ENCODE peak calls at places on chromosomes 13 and 19, in four cellular contexts. T is GM12878, Y is K562, O is IMR-90. I is an unnamed sample.

GRCh38 chr19:37218592-37218935 is 550 bp downstream of the ZNF383 start:
- DNase-seq in T (peak), Y (peak), O (peak), I (no peak)

GRCh38 chr19:588093-588742 is 1.5 kb upstream of the HCN2 start:
- DNase-seq in T (no peak), Y (peak), O (peak), I (peak)

GRCh38 chr19:34172661-34173144 is 399 bp downstream of the LSM14A start:
- DNase-seq in T (no peak), Y (no peak), O (no peak), I (no peak)

GRCh38 chr13:90121784-90122183 is 1225.7 kb upstream of the MIR17HG start:
- DNase-seq in T (no peak), Y (no peak), O (no peak), I (no peak)

GRCh38 chr19:1850809-1851544 is 2.7 kb upstream of the REXO1 start:
- DNase-seq in T (no peak), Y (peak), O (no peak), I (no peak)

GRCh38 chr13:106038752-106039151 is 496.7 kb downstream of the EFNB2 start:
- DNase-seq in T (no peak), Y (no peak), O (peak), I (no peak)

GRCh38 chr13:92317066-92317465 is 909.5 kb upstream of the GPC6 start:
- DNase-seq in T (no peak), Y (no peak), O (peak), I (no peak)

GRCh38 chr19:6590458-6591319 is at the start of gene CD70:
- DNase-seq in T (peak), Y (no peak), O (no peak), I (no peak)

GRCh38 chr13:78032132-78032531 is 113.5 kb upstream of the EDNRB start:
- DNase-seq in T (no peak), Y (no peak), O (no peak), I (peak)

GRCh38 chr13:101714195-101714594 is 261.7 kb downstream of the ITGBL1 start:
- DNase-seq in T (no peak), Y (no peak), O (no peak), I (no peak)

GRCh38 chr19:426725-427445 is 17.9 kb upstream of the C2CD4C start:
- DNase-seq in T (no peak), Y (no peak), O (no peak), I (no peak)

GRCh38 chr13:99665716-99666115 is 164.4 kb downstream of the TM9SF2 start:
- DNase-seq in T (no peak), Y (no peak), O (no peak), I (no peak)

GRCh38 chr13:26042781-26043180 is 9.0 kb downstream of the SHISA2 start:
- DNase-seq in T (no peak), Y (no peak), O (no peak), I (no peak)

GRCh38 chr19:1935484-1936208 is 5.3 kb upstream of the CSNK1G2 start:
- DNase-seq in T (no peak), Y (peak), O (peak), I (peak)

GRCh38 chr13:37074703-37075102 is 15.2 kb upstream of the SUPT20H start:
- DNase-seq in T (no peak), Y (no peak), O (peak), I (peak)

GRCh38 chr13:110907301-110907700 is 7.6 kb downstream of the ANKRD10 start:
- DNase-seq in T (no peak), Y (no peak), O (no peak), I (no peak)

GRCh38 chr13:110269509-110270185 is 37.3 kb downstream of the COL4A1 start:
- DNase-seq in T (no peak), Y (no peak), O (no peak), I (no peak)

GRCh38 chr13:112821340-112822055 is 131.7 kb downstream of the ATP11A start:
- DNase-seq in T (no peak), Y (no peak), O (peak), I (no peak)

GRCh38 chr13:109941221-109941620 is 154.8 kb upstream of the IRS2 start:
- DNase-seq in T (no peak), Y (no peak), O (no peak), I (no peak)

GRCh38 chr19:46630806-46631205 is 5.2 kb downstream of the GNG8 start:
- DNase-seq in T (no peak), Y (no peak), O (no peak), I (no peak)

GRCh38 chr13:101917833-101918755 is 465.6 kb downstream of the ITGBL1 start:
- DNase-seq in T (no peak), Y (no peak), O (no peak), I (no peak)

GRCh38 chr19:1062387-1063029 is 4.5 kb upstream of the ARHGAP45 start:
- DNase-seq in T (no peak), Y (no peak), O (no peak), I (no peak)

GRCh38 chr19:15354557-15355296 is 22.4 kb upstream of the BRD4 start:
- DNase-seq in T (no peak), Y (no peak), O (no peak), I (no peak)

GRCh38 chr13:26343816-26344215 is 89.9 kb downstream of the CDK8 start:
- DNase-seq in T (no peak), Y (peak), O (no peak), I (no peak)

GRCh38 chr13:72726721-72727416 is 560 bp downstream of the MZT1 start:
- DNase-seq in T (no peak), Y (peak), O (no peak), I (no peak)

GRCh38 chr19:6772866-6773322 is 386 bp downstream of the VAV1 start:
- DNase-seq in T (no peak), Y (no peak), O (no peak), I (no peak)

GRCh38 chr13:20709782-20710181 is 6.3 kb downstream of the IL17D start:
- DNase-seq in T (no peak), Y (no peak), O (no peak), I (no peak)

GRCh38 chr13:102878491-102878890 is 32.7 kb downstream of the ERCC5 start:
- DNase-seq in T (no peak), Y (no peak), O (peak), I (peak)

GRCh38 chr13:46211521-46212351 is at the start of gene LRRC63:
- DNase-seq in T (no peak), Y (peak), O (no peak), I (peak)

GRCh38 chr19:35395762-35396199 is 24.9 kb downstream of the GPR42 start:
- DNase-seq in T (no peak), Y (no peak), O (no peak), I (no peak)

GRCh38 chr13:43804461-43805070 is 17.8 kb upstream of the ENOX1 start:
- DNase-seq in T (peak), Y (peak), O (peak), I (peak)

GRCh38 chr13:89407357-89407756 is 1736.2 kb downstream of the SLITRK5 start:
- DNase-seq in T (no peak), Y (no peak), O (no peak), I (no peak)

GRCh38 chr19:15254547-15254946 is 22.3 kb upstream of the EPHX3 start:
- DNase-seq in T (no peak), Y (no peak), O (no peak), I (no peak)

GRCh38 chr19:44552324-44552723 is 22.8 kb upstream of the CEACAM20 start:
- DNase-seq in T (no peak), Y (peak), O (no peak), I (peak)

GRCh38 chr13:26619321-26619720 is 61.8 kb downstream of the WASF3 start:
- DNase-seq in T (no peak), Y (no peak), O (peak), I (no peak)

GRCh38 chr19:13398780-13399726 is 107.2 kb downstream of the CACNA1A start:
- DNase-seq in T (no peak), Y (peak), O (peak), I (peak)

GRCh38 chr19:13022859-13023636 is 27.8 kb downstream of the NFIX start:
- DNase-seq in T (no peak), Y (peak), O (peak), I (peak)

GRCh38 chr19:58560921-58561320 is 2.5 kb upstream of the UBE2M start:
- DNase-seq in T (no peak), Y (no peak), O (no peak), I (no peak)

GRCh38 chr19:58561373-58562125 is 3.1 kb upstream of the UBE2M start:
- DNase-seq in T (no peak), Y (no peak), O (no peak), I (no peak)

GRCh38 chr19:58563034-58563573 is 4.7 kb upstream of the UBE2M start:
- DNase-seq in T (no peak), Y (no peak), O (no peak), I (no peak)

GRCh38 chr19:58563823-58564222 is 5.4 kb upstream of the UBE2M start:
- DNase-seq in T (no peak), Y (no peak), O (no peak), I (no peak)

GRCh38 chr19:58562126-58563033 is 4.0 kb upstream of the UBE2M start:
- DNase-seq in T (no peak), Y (no peak), O (peak), I (peak)
- H2AFZ ChIP-seq in T (peak), Y (no peak), O (peak), I (no peak)

GRCh38 chr19:51440846-51441409 is 17.3 kb downstream of the SIGLEC8 start:
- DNase-seq in T (no peak), Y (peak), O (no peak), I (no peak)
- TF ChIP-seq FOS in T (no peak), Y (no peak), O (no peak), I (no peak)

GRCh38 chr19:17448190-17448967 is at the start of gene TMEM221:
- DNase-seq in T (no peak), Y (peak), O (no peak), I (no peak)
- TF ChIP-seq CTCF in T (peak), Y (peak), O (peak), I (peak)

DNA sequence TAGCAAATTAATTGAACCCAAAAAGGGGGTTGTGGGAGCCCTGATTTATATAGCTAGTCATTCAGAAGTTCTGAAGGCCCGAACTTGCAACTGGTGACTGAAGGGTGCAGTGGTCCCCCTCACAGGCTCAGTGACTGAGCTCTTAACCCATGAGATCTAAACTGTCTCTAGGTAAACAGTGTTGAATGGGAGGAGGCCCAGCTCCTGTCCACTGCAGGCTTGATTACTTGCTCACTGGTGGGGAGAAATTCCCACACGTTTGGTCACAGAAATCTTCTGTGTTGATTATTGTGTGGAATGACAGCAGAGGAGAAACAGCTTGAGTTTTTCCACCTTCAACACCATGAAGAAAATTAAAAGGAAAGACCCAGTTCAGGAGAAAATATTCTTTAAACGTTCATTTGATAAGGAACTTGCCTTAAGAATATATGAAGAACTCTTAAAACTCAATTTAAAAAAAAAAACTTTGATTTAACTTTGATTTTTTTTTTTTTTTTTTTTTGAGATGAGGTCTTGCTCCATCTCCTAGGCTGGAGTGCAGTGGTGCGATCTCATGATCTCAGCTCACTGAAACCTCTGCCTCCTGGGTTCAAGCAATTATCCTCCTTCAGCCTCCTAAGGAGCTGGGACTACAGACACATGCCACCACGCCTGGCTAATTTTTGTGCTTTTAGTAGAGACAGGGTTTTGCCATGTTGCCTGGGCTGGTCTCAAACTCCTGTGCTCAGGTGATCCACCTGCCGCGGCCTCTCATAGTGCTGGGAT is 249.3 kb downstream of the UQCRFS1 start:
- DNase-seq in T (no peak), Y (no peak), O (peak), I (no peak)
- H2AFZ ChIP-seq in T (no peak), Y (no peak), O (peak), I (no peak)

GRCh38 chr13:75636339-75637095 is 387 bp downstream of the LMO7 start:
- DNase-seq in T (no peak), Y (no peak), O (peak), I (peak)
- TF ChIP-seq FOS in T (no peak), Y (no peak), O (no peak), I (no peak)

GRCh38 chr13:81184556-81185265 is 843.8 kb upstream of the SPRY2 start:
- DNase-seq in T (no peak), Y (no peak), O (peak), I (no peak)
- TF ChIP-seq CTCF in T (no peak), Y (no peak), O (no peak), I (no peak)

GRCh38 chr19:4582980-4583842 is 23.7 kb upstream of the SEMA6B start:
- DNase-seq in T (no peak), Y (no peak), O (no peak), I (no peak)

GRCh38 chr19:4586245-4586644 is 26.8 kb upstream of the SEMA6B start:
- DNase-seq in T (no peak), Y (no peak), O (no peak), I (no peak)

GRCh38 chr19:4585556-4585955 is 26.1 kb upstream of the SEMA6B start:
- DNase-seq in T (no peak), Y (no peak), O (no peak), I (no peak)

GRCh38 chr19:4583961-4584669 is 24.6 kb upstream of the SEMA6B start:
- DNase-seq in T (no peak), Y (peak), O (no peak), I (peak)

GRCh38 chr19:4584670-4585460 is 25.4 kb upstream of the SEMA6B start:
- DNase-seq in T (no peak), Y (peak), O (no peak), I (no peak)
- H2AFZ ChIP-seq in T (no peak), Y (peak), O (peak), I (peak)

I was measured in endothelial cell of umbilical vein.